ENCODE peak calls at places on chromosomes 7 and 10, in eight cellular contexts. One of them, this sample, is unnamed.

GRCh38 chr10:70650104-70650503 is 22.2 kb upstream of the ADAMTS14 start:
- DNase-seq in germinal center: no peak
- DNase-seq in fibroblast of villous mesenchyme: no peak
- DNase-seq in CD4-positive, alpha-beta T cell: no peak
- DNase-seq in glutamatergic neuron: no peak
- DNase-seq in RPMI8226: no peak
- DNase-seq in tibial artery: no peak
- DNase-seq in OCI-LY7: no peak
- DNase-seq in this sample: no peak

GRCh38 chr7:6553460-6554044 is 2.3 kb upstream of the GRID2IP start:
- DNase-seq in glutamatergic neuron: no peak
- DNase-seq in CD4-positive, alpha-beta T cell: no peak
- DNase-seq in germinal center: no peak
- DNase-seq in OCI-LY7: no peak
- DNase-seq in fibroblast of villous mesenchyme: no peak
- DNase-seq in RPMI8226: no peak
- DNase-seq in tibial artery: no peak
- DNase-seq in this sample: no peak

GRCh38 chr10:4672199-4672598 is 153.8 kb upstream of the AKR1E2 start:
- DNase-seq in glutamatergic neuron: no peak
- DNase-seq in tibial artery: no peak
- DNase-seq in fibroblast of villous mesenchyme: no peak
- DNase-seq in RPMI8226: no peak
- DNase-seq in CD4-positive, alpha-beta T cell: no peak
- DNase-seq in OCI-LY7: no peak
- DNase-seq in germinal center: no peak
- DNase-seq in this sample: no peak

GRCh38 chr10:113914936-113915335 is 60.5 kb downstream of the NHLRC2 start:
- DNase-seq in fibroblast of villous mesenchyme: no peak
- DNase-seq in tibial artery: no peak
- DNase-seq in CD4-positive, alpha-beta T cell: no peak
- DNase-seq in glutamatergic neuron: no peak
- DNase-seq in OCI-LY7: no peak
- DNase-seq in germinal center: no peak
- DNase-seq in RPMI8226: no peak
- DNase-seq in this sample: no peak

GRCh38 chr7:112400141-112400540 is 50.1 kb upstream of the IFRD1 start:
- DNase-seq in glutamatergic neuron: no peak
- DNase-seq in germinal center: no peak
- DNase-seq in CD4-positive, alpha-beta T cell: no peak
- DNase-seq in fibroblast of villous mesenchyme: peak
- DNase-seq in tibial artery: no peak
- DNase-seq in RPMI8226: no peak
- DNase-seq in OCI-LY7: no peak
- DNase-seq in this sample: no peak

GRCh38 chr10:11270858-11271179 is 253.1 kb downstream of the CELF2 start:
- DNase-seq in glutamatergic neuron: no peak
- DNase-seq in CD4-positive, alpha-beta T cell: no peak
- DNase-seq in RPMI8226: no peak
- DNase-seq in tibial artery: no peak
- DNase-seq in germinal center: no peak
- DNase-seq in fibroblast of villous mesenchyme: no peak
- DNase-seq in OCI-LY7: no peak
- DNase-seq in this sample: no peak

GRCh38 chr7:100801833-100802568 is 25.3 kb downstream of the EPHB4 start:
- DNase-seq in glutamatergic neuron: peak
- DNase-seq in germinal center: no peak
- DNase-seq in CD4-positive, alpha-beta T cell: no peak
- DNase-seq in fibroblast of villous mesenchyme: peak
- DNase-seq in tibial artery: no peak
- DNase-seq in OCI-LY7: no peak
- DNase-seq in RPMI8226: peak
- DNase-seq in this sample: peak

GRCh38 chr10:95034401-95034800 is 34.9 kb downstream of the CYP2C8 start:
- DNase-seq in glutamatergic neuron: no peak
- DNase-seq in CD4-positive, alpha-beta T cell: no peak
- DNase-seq in germinal center: no peak
- DNase-seq in tibial artery: no peak
- DNase-seq in RPMI8226: no peak
- DNase-seq in fibroblast of villous mesenchyme: no peak
- DNase-seq in OCI-LY7: no peak
- DNase-seq in this sample: no peak

GRCh38 chr10:24901686-24902399 is 50.6 kb downstream of the PRTFDC1 start:
- DNase-seq in OCI-LY7: no peak
- DNase-seq in glutamatergic neuron: no peak
- DNase-seq in fibroblast of villous mesenchyme: peak
- DNase-seq in RPMI8226: peak
- DNase-seq in germinal center: no peak
- DNase-seq in CD4-positive, alpha-beta T cell: no peak
- DNase-seq in tibial artery: no peak
- DNase-seq in this sample: no peak

GRCh38 chr10:70592746-70593512 is 9.6 kb downstream of the PRF1 start:
- DNase-seq in CD4-positive, alpha-beta T cell: no peak
- DNase-seq in RPMI8226: no peak
- DNase-seq in glutamatergic neuron: no peak
- DNase-seq in fibroblast of villous mesenchyme: no peak
- DNase-seq in OCI-LY7: no peak
- DNase-seq in germinal center: no peak
- DNase-seq in tibial artery: no peak
- DNase-seq in this sample: no peak

GRCh38 chr7:105187302-105188169 is 173.5 kb downstream of the KMT2E start:
- DNase-seq in glutamatergic neuron: no peak
- DNase-seq in OCI-LY7: no peak
- DNase-seq in RPMI8226: no peak
- DNase-seq in fibroblast of villous mesenchyme: no peak
- DNase-seq in germinal center: no peak
- DNase-seq in CD4-positive, alpha-beta T cell: no peak
- DNase-seq in tibial artery: no peak
- DNase-seq in this sample: no peak

GRCh38 chr7:66069732-66070131 is 5.9 kb upstream of the ASL start:
- DNase-seq in fibroblast of villous mesenchyme: no peak
- DNase-seq in CD4-positive, alpha-beta T cell: no peak
- DNase-seq in germinal center: no peak
- DNase-seq in glutamatergic neuron: no peak
- DNase-seq in tibial artery: no peak
- DNase-seq in RPMI8226: no peak
- DNase-seq in OCI-LY7: no peak
- DNase-seq in this sample: no peak

GRCh38 chr7:3267928-3268690 is 32.9 kb upstream of the SDK1 start:
- DNase-seq in tibial artery: no peak
- DNase-seq in germinal center: no peak
- DNase-seq in RPMI8226: no peak
- DNase-seq in fibroblast of villous mesenchyme: peak
- DNase-seq in OCI-LY7: no peak
- DNase-seq in glutamatergic neuron: peak
- DNase-seq in CD4-positive, alpha-beta T cell: no peak
- DNase-seq in this sample: no peak

GRCh38 chr7:134878731-134879295 is 99.4 kb downstream of the CALD1 start:
- DNase-seq in RPMI8226: no peak
- DNase-seq in tibial artery: no peak
- DNase-seq in CD4-positive, alpha-beta T cell: no peak
- DNase-seq in glutamatergic neuron: no peak
- DNase-seq in fibroblast of villous mesenchyme: no peak
- DNase-seq in OCI-LY7: no peak
- DNase-seq in germinal center: no peak
- DNase-seq in this sample: no peak

GRCh38 chr7:22269057-22269456 is 87.9 kb downstream of the RAPGEF5 start:
- DNase-seq in glutamatergic neuron: no peak
- DNase-seq in germinal center: no peak
- DNase-seq in OCI-LY7: no peak
- DNase-seq in fibroblast of villous mesenchyme: no peak
- DNase-seq in RPMI8226: peak
- DNase-seq in tibial artery: no peak
- DNase-seq in CD4-positive, alpha-beta T cell: no peak
- DNase-seq in this sample: no peak

GRCh38 chr7:150413640-150414081 is 34.5 kb downstream of the ZNF775 start:
- DNase-seq in germinal center: no peak
- DNase-seq in fibroblast of villous mesenchyme: no peak
- DNase-seq in tibial artery: no peak
- DNase-seq in RPMI8226: no peak
- DNase-seq in CD4-positive, alpha-beta T cell: no peak
- DNase-seq in OCI-LY7: no peak
- DNase-seq in glutamatergic neuron: no peak
- DNase-seq in this sample: no peak

GRCh38 chr7:42126475-42127231 is 110.4 kb downstream of the GLI3 start:
- DNase-seq in CD4-positive, alpha-beta T cell: no peak
- DNase-seq in OCI-LY7: no peak
- DNase-seq in glutamatergic neuron: no peak
- DNase-seq in germinal center: no peak
- DNase-seq in tibial artery: no peak
- DNase-seq in fibroblast of villous mesenchyme: no peak
- DNase-seq in RPMI8226: no peak
- DNase-seq in this sample: no peak

GRCh38 chr10:43574906-43575305 is 490 bp upstream of the ZNF239 start:
- DNase-seq in OCI-LY7: no peak
- DNase-seq in glutamatergic neuron: no peak
- DNase-seq in RPMI8226: no peak
- DNase-seq in tibial artery: no peak
- DNase-seq in germinal center: no peak
- DNase-seq in fibroblast of villous mesenchyme: no peak
- DNase-seq in CD4-positive, alpha-beta T cell: no peak
- DNase-seq in this sample: no peak

GRCh38 chr7:73668103-73668937 is 689 bp downstream of the VPS37D start:
- DNase-seq in fibroblast of villous mesenchyme: no peak
- DNase-seq in glutamatergic neuron: peak
- DNase-seq in tibial artery: no peak
- DNase-seq in CD4-positive, alpha-beta T cell: no peak
- DNase-seq in germinal center: no peak
- DNase-seq in RPMI8226: no peak
- DNase-seq in OCI-LY7: peak
- DNase-seq in this sample: no peak

GRCh38 chr7:11817111-11817710 is 14.8 kb downstream of the THSD7A start:
- DNase-seq in OCI-LY7: no peak
- DNase-seq in CD4-positive, alpha-beta T cell: no peak
- DNase-seq in tibial artery: no peak
- DNase-seq in germinal center: no peak
- DNase-seq in fibroblast of villous mesenchyme: no peak
- DNase-seq in RPMI8226: no peak
- DNase-seq in glutamatergic neuron: no peak
- DNase-seq in this sample: no peak

GRCh38 chr10:1841759-1842158 is 104.4 kb upstream of the ADARB2 start:
- DNase-seq in tibial artery: no peak
- DNase-seq in OCI-LY7: no peak
- DNase-seq in CD4-positive, alpha-beta T cell: no peak
- DNase-seq in fibroblast of villous mesenchyme: no peak
- DNase-seq in RPMI8226: no peak
- DNase-seq in germinal center: no peak
- DNase-seq in glutamatergic neuron: no peak
- DNase-seq in this sample: no peak

GRCh38 chr7:44274623-44274975 is 50.8 kb downstream of the CAMK2B start:
- DNase-seq in germinal center: no peak
- DNase-seq in tibial artery: no peak
- DNase-seq in CD4-positive, alpha-beta T cell: no peak
- DNase-seq in glutamatergic neuron: peak
- DNase-seq in RPMI8226: no peak
- DNase-seq in fibroblast of villous mesenchyme: no peak
- DNase-seq in OCI-LY7: no peak
- DNase-seq in this sample: no peak